ENCODE peak calls at places on chromosomes 12 and 14, in five cellular contexts. H is tibial artery, I is BE2C, A is heart left ventricle, N is fibroblast of lung. V is an unnamed sample. For H3K9me3, the result is how much of the 10 kb centered on the place peaks cover.

GRCh38 chr12:131616316-131617098 is 94.4 kb upstream of the SFSWAP start:
- DNase-seq in I (no peak), H (no peak), N (no peak), A (no peak), V (no peak)

GRCh38 chr14:29528889-29529288 is 398.8 kb downstream of the PRKD1 start:
- DNase-seq in I (no peak), H (no peak), N (peak), A (no peak), V (no peak)

GRCh38 chr12:71214511-71215285 is 56.9 kb upstream of the TSPAN8 start:
- DNase-seq in H (no peak), N (peak), A (no peak), I (no peak), V (no peak)

GRCh38 chr14:96590190-96590860 is 88.1 kb downstream of the PAPOLA start:
- DNase-seq in H (no peak), I (no peak), N (no peak), A (no peak), V (peak)

GRCh38 chr14:104690861-104691455 is 1.5 kb downstream of the INF2 start:
- DNase-seq in A (no peak), H (no peak), I (no peak), N (no peak), V (no peak)

GRCh38 chr12:7142057-7142644 is 12.0 kb downstream of the CLSTN3 start:
- DNase-seq in H (no peak), N (peak), A (no peak), I (peak), V (peak)

GRCh38 chr14:24816011-24816928 is 182.3 kb upstream of the GZMB start:
- DNase-seq in I (no peak), N (peak), H (no peak), A (peak), V (no peak)

GRCh38 chr12:131946757-131947156 is 3.0 kb upstream of the EP400 start:
- DNase-seq in I (no peak), A (no peak), N (no peak), H (peak), V (peak)

GRCh38 chr14:101352567-101352966 is 208.7 kb upstream of the DIO3 start:
- DNase-seq in H (peak), A (no peak), I (no peak), N (no peak), V (no peak)

GRCh38 chr12:103161582-103161981 is 204.1 kb downstream of the ASCL1 start:
- DNase-seq in A (no peak), N (no peak), I (no peak), H (no peak), V (no peak)

GRCh38 chr12:55915481-55915856 is 12.2 kb downstream of the PYM1 start:
- DNase-seq in H (no peak), A (no peak), N (no peak), I (no peak), V (no peak)

DNA sequence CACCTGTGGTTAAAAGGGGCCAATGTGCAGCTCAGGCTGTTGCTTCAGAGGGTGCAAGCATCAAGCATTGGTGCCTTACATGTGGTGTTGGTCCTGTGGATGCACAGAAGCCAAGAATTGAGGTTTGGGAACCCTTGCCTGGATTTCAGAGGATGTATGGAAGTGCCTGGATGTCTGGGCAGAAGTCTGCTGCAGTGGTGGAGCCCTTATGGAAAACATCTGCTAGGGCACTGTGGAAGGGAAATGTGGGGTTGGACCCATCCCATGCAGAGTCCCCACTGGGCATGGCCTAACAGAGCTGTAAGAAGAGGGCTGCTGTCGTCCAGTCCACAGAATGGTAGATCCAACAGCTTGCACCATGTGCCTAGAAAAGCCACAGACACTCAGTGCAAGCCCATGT is 36.6 kb downstream of the PCNX1 start:
- DNase-seq in A (no peak), N (no peak), H (no peak), I (no peak), V (no peak)
- H3K9me3 ChIP-seq in A (under half), N (under half), H (under half), I (under half), V (under half)

DNA sequence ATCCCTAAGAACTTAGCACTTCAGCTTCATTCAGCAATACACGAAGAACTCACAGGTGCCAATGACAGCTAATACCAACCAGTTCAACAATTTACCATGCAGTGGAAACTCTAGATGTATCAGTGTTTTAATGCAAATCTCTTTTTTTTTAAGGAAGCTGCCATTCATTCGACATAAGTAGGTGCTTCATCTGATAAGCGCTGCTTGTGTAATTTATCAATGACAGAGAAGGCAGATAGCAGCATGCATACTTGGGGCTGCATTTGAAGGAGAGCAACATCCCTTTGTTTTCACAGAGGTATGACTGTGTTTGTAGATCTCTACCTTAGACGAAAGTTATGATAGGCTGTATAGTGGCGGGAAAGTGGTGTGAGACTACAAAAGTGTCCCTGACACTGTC is 977.1 kb downstream of the AACS start:
- DNase-seq in N (no peak), A (no peak), I (no peak), H (no peak), V (no peak)
- H3K9me3 ChIP-seq in N (under half), A (under half), I (under half), H (under half), V (under half)

GRCh38 chr12:32714772-32715171 is 35.7 kb downstream of the DNM1L start:
- DNase-seq in A (no peak), H (no peak), N (no peak), I (no peak), V (no peak)

GRCh38 chr12:32718926-32719325 is 36.8 kb downstream of the YARS2 start:
- DNase-seq in A (no peak), N (no peak), I (no peak), H (no peak), V (no peak)
- H3K9me3 ChIP-seq in A (under half), N (under half), I (under half), H (under half), V (under half)

GRCh38 chr12:47609806-47610205 is 96.0 kb downstream of the RPAP3 start:
- DNase-seq in H (no peak), A (no peak), I (no peak), N (no peak), V (no peak)

GRCh38 chr12:47615711-47616110 is 90.1 kb downstream of the RPAP3 start:
- DNase-seq in A (no peak), I (no peak), H (no peak), N (no peak), V (no peak)

GRCh38 chr12:47614521-47614920 is 91.3 kb downstream of the RPAP3 start:
- DNase-seq in N (peak), A (no peak), H (no peak), I (no peak), V (no peak)

GRCh38 chr12:47610847-47611246 is 95.0 kb downstream of the RPAP3 start:
- DNase-seq in A (no peak), H (no peak), I (no peak), N (no peak), V (no peak)

DNA sequence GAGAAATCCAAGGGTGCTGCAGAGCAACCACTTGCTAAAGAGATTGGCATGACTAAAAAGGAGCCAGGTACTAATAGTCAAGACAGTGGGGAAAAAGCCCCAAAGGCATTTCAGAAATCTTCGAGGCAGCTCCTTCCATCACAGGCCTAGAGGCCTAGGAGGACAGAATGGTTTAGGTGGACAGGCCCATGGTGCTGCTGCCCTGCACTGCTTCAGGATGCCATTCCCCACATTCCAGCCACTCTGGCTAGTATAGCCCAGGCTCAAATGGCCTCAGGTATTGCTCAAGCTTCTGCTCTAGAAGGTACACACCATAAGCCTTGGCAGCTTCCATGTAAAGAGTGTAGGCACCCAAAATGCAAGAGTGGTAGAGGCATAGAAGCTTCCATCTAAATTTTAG is 92.9 kb downstream of the RPAP3 start:
- DNase-seq in N (no peak), A (no peak), H (no peak), I (no peak), V (no peak)
- H3K9me3 ChIP-seq in N (under half), A (under half), H (under half), I (under half), V (under half)